ENCODE peak calls at places on chromosome 13, in six cellular contexts. One of them, this sample, is unnamed.
A peak's percentile ranks its signal among the peaks of the same experiment; 100 is the strongest.

GRCh38 chr13:40657307-40657706 is 9.1 kb downstream of the FOXO1 start:
- DNase-seq in A549: no peak
- DNase-seq in K562: no peak
- DNase-seq in H1: no peak
- DNase-seq in HepG2: no peak
- DNase-seq in GM12878: no peak
- DNase-seq in this sample: no peak

GRCh38 chr13:23915308-23915707 is 18.0 kb upstream of the C1QTNF9B start:
- DNase-seq in A549: no peak
- DNase-seq in K562: no peak
- DNase-seq in H1: no peak
- DNase-seq in HepG2: peak; percentile 8
- DNase-seq in GM12878: no peak
- DNase-seq in this sample: no peak

GRCh38 chr13:40109324-40109958 is 454.0 kb downstream of the COG6 start:
- DNase-seq in A549: peak; percentile 5
- DNase-seq in K562: no peak
- DNase-seq in H1: no peak
- DNase-seq in HepG2: no peak
- DNase-seq in GM12878: no peak
- DNase-seq in this sample: peak; percentile 73

GRCh38 chr13:29800687-29801086 is 49.7 kb downstream of the UBL3 start:
- DNase-seq in A549: no peak
- DNase-seq in K562: no peak
- DNase-seq in H1: no peak
- DNase-seq in HepG2: no peak
- DNase-seq in GM12878: no peak
- DNase-seq in this sample: no peak

GRCh38 chr13:97849305-97849704 is 104.2 kb upstream of the IPO5 start:
- DNase-seq in A549: peak; percentile 13
- DNase-seq in K562: peak; percentile 17
- DNase-seq in H1: no peak
- DNase-seq in HepG2: peak; percentile 36
- DNase-seq in GM12878: peak; percentile 8
- DNase-seq in this sample: peak; percentile 52

GRCh38 chr13:94252209-94252608 is 227.3 kb downstream of the DCT start:
- DNase-seq in A549: no peak
- DNase-seq in K562: no peak
- DNase-seq in H1: no peak
- DNase-seq in HepG2: no peak
- DNase-seq in GM12878: no peak
- DNase-seq in this sample: no peak

GRCh38 chr13:32390048-32390447 is 37.9 kb downstream of the N4BP2L1 start:
- DNase-seq in A549: no peak
- DNase-seq in K562: no peak
- DNase-seq in H1: no peak
- DNase-seq in HepG2: no peak
- DNase-seq in GM12878: no peak
- DNase-seq in this sample: no peak

GRCh38 chr13:19618925-19619324 is 14.5 kb upstream of the MPHOSPH8 start:
- DNase-seq in A549: no peak
- DNase-seq in K562: peak; percentile 30
- DNase-seq in H1: peak; percentile 46
- DNase-seq in HepG2: peak; percentile 79
- DNase-seq in GM12878: no peak
- DNase-seq in this sample: peak; percentile 37

GRCh38 chr13:80082396-80083096 is 258.4 kb downstream of the SPRY2 start:
- DNase-seq in A549: no peak
- DNase-seq in K562: no peak
- DNase-seq in H1: no peak
- DNase-seq in HepG2: no peak
- DNase-seq in GM12878: no peak
- DNase-seq in this sample: peak; percentile 74

GRCh38 chr13:93270769-93271753 is 44.5 kb downstream of the GPC6 start:
- DNase-seq in A549: no peak
- DNase-seq in K562: no peak
- DNase-seq in H1: no peak
- DNase-seq in HepG2: peak; percentile 74
- DNase-seq in GM12878: no peak
- DNase-seq in this sample: peak; percentile 44

GRCh38 chr13:27295660-27296059 is 25.0 kb downstream of the RASL11A start:
- DNase-seq in A549: no peak
- DNase-seq in K562: no peak
- DNase-seq in H1: no peak
- DNase-seq in HepG2: no peak
- DNase-seq in GM12878: no peak
- DNase-seq in this sample: no peak

GRCh38 chr13:40316301-40316700 is 350.1 kb downstream of the FOXO1 start:
- DNase-seq in A549: no peak
- DNase-seq in K562: no peak
- DNase-seq in H1: no peak
- DNase-seq in HepG2: no peak
- DNase-seq in GM12878: no peak
- DNase-seq in this sample: no peak

GRCh38 chr13:55727683-55728082 is 1413.0 kb upstream of the PRR20A start:
- DNase-seq in A549: no peak
- DNase-seq in K562: no peak
- DNase-seq in H1: no peak
- DNase-seq in HepG2: no peak
- DNase-seq in GM12878: no peak
- DNase-seq in this sample: no peak

GRCh38 chr13:19586904-19587634 is 25.7 kb upstream of the TPTE2 start:
- DNase-seq in A549: no peak
- DNase-seq in K562: peak; percentile 20
- DNase-seq in H1: no peak
- DNase-seq in HepG2: peak; percentile 65
- DNase-seq in GM12878: peak; percentile 65
- DNase-seq in this sample: peak; percentile 34

GRCh38 chr13:92500192-92500591 is 726.4 kb upstream of the GPC6 start:
- DNase-seq in A549: no peak
- DNase-seq in K562: no peak
- DNase-seq in H1: no peak
- DNase-seq in HepG2: peak; percentile 1
- DNase-seq in GM12878: no peak
- DNase-seq in this sample: no peak

GRCh38 chr13:37534181-37534580 is 64.4 kb downstream of the POSTN start:
- DNase-seq in A549: no peak
- DNase-seq in K562: no peak
- DNase-seq in H1: no peak
- DNase-seq in HepG2: no peak
- DNase-seq in GM12878: no peak
- DNase-seq in this sample: peak; percentile 95

GRCh38 chr13:68081051-68081450 is 850.9 kb upstream of the PCDH9 start:
- DNase-seq in A549: no peak
- DNase-seq in K562: no peak
- DNase-seq in H1: no peak
- DNase-seq in HepG2: no peak
- DNase-seq in GM12878: no peak
- DNase-seq in this sample: no peak

GRCh38 chr13:72823081-72823480 is 41.1 kb downstream of the PIBF1 start:
- DNase-seq in A549: no peak
- DNase-seq in K562: no peak
- DNase-seq in H1: no peak
- DNase-seq in HepG2: no peak
- DNase-seq in GM12878: no peak
- DNase-seq in this sample: no peak

GRCh38 chr13:21022694-21023325 is 38.6 kb downstream of the LATS2 start:
- DNase-seq in A549: no peak
- DNase-seq in K562: peak; percentile 11
- DNase-seq in H1: no peak
- DNase-seq in HepG2: peak; percentile 23
- DNase-seq in GM12878: no peak
- DNase-seq in this sample: no peak

GRCh38 chr13:41544824-41545707 is 87.7 kb downstream of the RGCC start:
- DNase-seq in A549: no peak
- DNase-seq in K562: no peak
- DNase-seq in H1: no peak
- DNase-seq in HepG2: no peak
- DNase-seq in GM12878: no peak
- DNase-seq in this sample: peak; percentile 28

DNA sequence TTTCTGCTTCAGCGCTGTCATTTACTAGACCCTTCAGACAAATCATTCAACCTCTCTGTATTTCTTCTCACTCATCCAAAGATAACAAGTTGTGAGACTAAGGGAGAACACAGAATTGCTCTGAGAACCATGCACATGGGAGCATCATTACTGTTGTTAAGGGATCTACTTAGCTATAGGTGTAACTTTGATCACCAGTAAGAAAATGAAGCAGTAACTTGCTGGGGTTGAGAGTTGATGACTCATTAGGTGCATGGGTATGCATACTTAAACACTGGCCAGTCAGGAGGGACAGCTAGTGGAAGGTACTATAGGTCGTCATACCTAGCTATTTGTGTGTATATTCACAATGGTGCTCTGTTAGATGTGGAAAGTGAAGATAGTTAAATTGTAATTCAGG is 61.5 kb downstream of the B3GLCT start:
- DNase-seq in A549: no peak
- DNase-seq in K562: no peak
- DNase-seq in H1: no peak
- DNase-seq in HepG2: no peak
- DNase-seq in GM12878: no peak
- DNase-seq in this sample: no peak
- TF ChIP-seq CTCF in A549: no peak
- TF ChIP-seq CTCF in K562: no peak
- TF ChIP-seq CTCF in H1: no peak
- TF ChIP-seq CTCF in HepG2: no peak
- TF ChIP-seq CTCF in GM12878: no peak
- TF ChIP-seq CTCF in this sample: no peak

DNA sequence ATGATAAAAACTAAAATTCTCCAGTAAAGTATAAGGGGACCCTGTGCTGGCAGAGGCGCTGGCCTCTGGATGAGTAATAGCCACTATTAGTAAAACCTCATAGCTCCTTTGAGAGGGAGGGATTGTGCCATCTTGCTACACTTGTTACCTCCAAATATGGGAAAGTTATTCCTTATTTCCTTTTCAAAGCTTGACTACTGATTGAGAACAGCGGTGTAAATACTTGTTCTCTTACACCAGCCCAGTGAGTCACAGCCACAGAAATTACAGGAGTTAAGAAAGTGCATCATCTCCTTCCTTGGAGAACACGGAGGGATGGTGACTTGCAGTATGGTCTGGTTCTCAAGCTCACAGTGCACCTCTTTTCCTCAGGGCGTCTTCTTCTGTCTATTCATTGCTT is 379.0 kb downstream of the EFNB2 start:
- DNase-seq in A549: no peak
- DNase-seq in K562: no peak
- DNase-seq in H1: no peak
- DNase-seq in HepG2: no peak
- DNase-seq in GM12878: no peak
- DNase-seq in this sample: peak; percentile 99
- TF ChIP-seq RFX5 in A549: no peak
- TF ChIP-seq RFX5 in K562: no peak
- TF ChIP-seq RFX5 in H1: no peak
- TF ChIP-seq RFX5 in HepG2: no peak
- TF ChIP-seq RFX5 in GM12878: no peak
- TF ChIP-seq RFX5 in this sample: no peak

DNA sequence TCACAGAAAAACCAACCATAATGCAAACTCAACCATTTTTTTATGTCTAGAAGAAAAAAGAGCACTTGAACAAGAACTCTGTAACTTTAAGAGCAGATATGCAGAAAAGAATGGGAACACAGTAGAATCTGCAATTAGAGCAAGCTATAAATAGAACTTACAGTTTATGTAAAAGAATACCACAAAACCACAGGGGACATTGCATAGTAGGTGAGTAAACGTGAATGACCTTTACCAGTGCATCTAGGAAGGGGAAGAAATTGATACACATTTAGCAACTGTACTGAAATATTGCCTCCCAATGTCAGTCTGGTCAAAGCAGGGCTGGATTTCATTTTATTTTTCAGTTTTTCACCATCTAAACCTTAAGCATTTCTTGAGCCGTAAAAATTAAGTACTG is 242.2 kb upstream of the EDNRB start:
- DNase-seq in A549: no peak
- DNase-seq in K562: no peak
- DNase-seq in H1: no peak
- DNase-seq in HepG2: no peak
- DNase-seq in GM12878: no peak
- DNase-seq in this sample: peak; percentile 88
- TF ChIP-seq CEBPB in A549: no peak
- TF ChIP-seq CEBPB in K562: no peak
- TF ChIP-seq CEBPB in H1: no peak
- TF ChIP-seq CEBPB in HepG2: no peak
- TF ChIP-seq CEBPB in GM12878: no peak
- TF ChIP-seq CEBPB in this sample: peak; percentile 76

DNA sequence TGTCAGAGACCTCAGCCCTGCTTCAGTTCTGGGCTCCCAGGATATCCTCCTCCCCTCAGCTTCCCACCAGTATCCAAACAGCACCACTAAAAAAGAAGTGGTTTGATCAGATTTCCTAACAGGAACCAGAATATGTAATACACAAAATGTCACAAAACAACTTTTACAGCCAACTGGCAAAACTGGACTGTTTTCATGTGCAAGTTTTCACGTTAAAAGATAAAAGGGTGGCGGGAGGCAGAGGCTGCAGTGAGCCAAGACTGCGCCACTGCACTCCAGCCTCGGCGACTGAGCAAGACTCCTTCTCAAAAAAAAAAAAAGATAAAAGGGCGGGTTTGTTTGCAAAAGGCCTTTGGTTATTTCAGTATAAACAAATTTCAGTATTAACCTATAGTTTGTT is 13.1 kb downstream of the PCID2 start:
- DNase-seq in A549: no peak
- DNase-seq in K562: no peak
- DNase-seq in H1: no peak
- DNase-seq in HepG2: no peak
- DNase-seq in GM12878: no peak
- DNase-seq in this sample: no peak
- TF ChIP-seq CTCF in A549: no peak
- TF ChIP-seq CTCF in K562: no peak
- TF ChIP-seq CTCF in H1: no peak
- TF ChIP-seq CTCF in HepG2: no peak
- TF ChIP-seq CTCF in GM12878: no peak
- TF ChIP-seq CTCF in this sample: no peak

GRCh38 chr13:99086869-99087129 is 108.9 kb upstream of the DOCK9 start:
- DNase-seq in A549: peak; percentile 21
- DNase-seq in K562: no peak
- DNase-seq in H1: no peak
- DNase-seq in HepG2: no peak
- DNase-seq in GM12878: no peak
- DNase-seq in this sample: no peak
- TF ChIP-seq RFX5 in A549: no peak
- TF ChIP-seq RFX5 in K562: no peak
- TF ChIP-seq RFX5 in H1: no peak
- TF ChIP-seq RFX5 in HepG2: no peak
- TF ChIP-seq RFX5 in GM12878: no peak
- TF ChIP-seq RFX5 in this sample: no peak

GRCh38 chr13:46342538-46342937 is 44.5 kb downstream of the RUBCNL start:
- DNase-seq in A549: no peak
- DNase-seq in K562: no peak
- DNase-seq in H1: no peak
- DNase-seq in HepG2: no peak
- DNase-seq in GM12878: no peak
- DNase-seq in this sample: no peak
- TF ChIP-seq CEBPB in A549: no peak
- TF ChIP-seq CEBPB in K562: no peak
- TF ChIP-seq CEBPB in H1: no peak
- TF ChIP-seq CEBPB in HepG2: no peak
- TF ChIP-seq CEBPB in GM12878: no peak
- TF ChIP-seq CEBPB in this sample: no peak

This sample was measured in IMR-90.